ENCODE peak calls at places on chromosomes 3 and 15, in seven cellular contexts. One of them, this sample, is unnamed.

GRCh38 chr3:156356537-156357363 is 198.2 kb downstream of the SSR3 start:
- DNase-seq in epithelial cell of esophagus: no peak
- DNase-seq in ELR: no peak
- DNase-seq in stimulated activated CD8-positive, alpha-beta memory T cell treated with anti-CD3 and anti-CD28 coated beads, Interleukin-2, amount 100 ng/mL, for 48 hours: no peak
- DNase-seq in stomach: no peak
- DNase-seq in stimulated activated CD4-positive, alpha-beta T cell treated with anti-CD3 and anti-CD28 coated beads, Interleukin-2, amount 100 ng/mL, for 48 hours: no peak
- DNase-seq in foreskin melanocyte: peak; percentile 6
- DNase-seq in this sample: no peak

GRCh38 chr15:90099868-90100854 is 2.1 kb downstream of the IDH2 start:
- DNase-seq in stimulated activated CD8-positive, alpha-beta memory T cell treated with anti-CD3 and anti-CD28 coated beads, Interleukin-2, amount 100 ng/mL, for 48 hours: no peak
- DNase-seq in foreskin melanocyte: no peak
- DNase-seq in stomach: peak; percentile 79
- DNase-seq in stimulated activated CD4-positive, alpha-beta T cell treated with anti-CD3 and anti-CD28 coated beads, Interleukin-2, amount 100 ng/mL, for 48 hours: no peak
- DNase-seq in ELR: peak; percentile 39
- DNase-seq in epithelial cell of esophagus: no peak
- DNase-seq in this sample: no peak

GRCh38 chr3:84096188-84096587 is 862.6 kb upstream of the CADM2 start:
- DNase-seq in foreskin melanocyte: no peak
- DNase-seq in ELR: no peak
- DNase-seq in epithelial cell of esophagus: no peak
- DNase-seq in stimulated activated CD8-positive, alpha-beta memory T cell treated with anti-CD3 and anti-CD28 coated beads, Interleukin-2, amount 100 ng/mL, for 48 hours: no peak
- DNase-seq in stomach: no peak
- DNase-seq in stimulated activated CD4-positive, alpha-beta T cell treated with anti-CD3 and anti-CD28 coated beads, Interleukin-2, amount 100 ng/mL, for 48 hours: no peak
- DNase-seq in this sample: no peak

GRCh38 chr15:74573987-74574386 is 33.0 kb downstream of the ARID3B start:
- DNase-seq in stimulated activated CD4-positive, alpha-beta T cell treated with anti-CD3 and anti-CD28 coated beads, Interleukin-2, amount 100 ng/mL, for 48 hours: no peak
- DNase-seq in ELR: peak; percentile 71
- DNase-seq in stimulated activated CD8-positive, alpha-beta memory T cell treated with anti-CD3 and anti-CD28 coated beads, Interleukin-2, amount 100 ng/mL, for 48 hours: no peak
- DNase-seq in stomach: no peak
- DNase-seq in foreskin melanocyte: no peak
- DNase-seq in epithelial cell of esophagus: peak; percentile 27
- DNase-seq in this sample: peak; percentile 83

GRCh38 chr15:54990793-54991192 is 205.9 kb downstream of the RSL24D1 start:
- DNase-seq in stimulated activated CD4-positive, alpha-beta T cell treated with anti-CD3 and anti-CD28 coated beads, Interleukin-2, amount 100 ng/mL, for 48 hours: no peak
- DNase-seq in epithelial cell of esophagus: no peak
- DNase-seq in foreskin melanocyte: no peak
- DNase-seq in ELR: no peak
- DNase-seq in stomach: no peak
- DNase-seq in stimulated activated CD8-positive, alpha-beta memory T cell treated with anti-CD3 and anti-CD28 coated beads, Interleukin-2, amount 100 ng/mL, for 48 hours: no peak
- DNase-seq in this sample: no peak

GRCh38 chr3:36803096-36803811 is 38.9 kb upstream of the DCLK3 start:
- DNase-seq in stimulated activated CD4-positive, alpha-beta T cell treated with anti-CD3 and anti-CD28 coated beads, Interleukin-2, amount 100 ng/mL, for 48 hours: no peak
- DNase-seq in ELR: no peak
- DNase-seq in epithelial cell of esophagus: no peak
- DNase-seq in foreskin melanocyte: no peak
- DNase-seq in stomach: no peak
- DNase-seq in stimulated activated CD8-positive, alpha-beta memory T cell treated with anti-CD3 and anti-CD28 coated beads, Interleukin-2, amount 100 ng/mL, for 48 hours: no peak
- DNase-seq in this sample: no peak

GRCh38 chr3:99938270-99938955 is 120.8 kb downstream of the CMSS1 start:
- DNase-seq in foreskin melanocyte: no peak
- DNase-seq in ELR: peak; percentile 24
- DNase-seq in stomach: no peak
- DNase-seq in stimulated activated CD8-positive, alpha-beta memory T cell treated with anti-CD3 and anti-CD28 coated beads, Interleukin-2, amount 100 ng/mL, for 48 hours: no peak
- DNase-seq in epithelial cell of esophagus: no peak
- DNase-seq in stimulated activated CD4-positive, alpha-beta T cell treated with anti-CD3 and anti-CD28 coated beads, Interleukin-2, amount 100 ng/mL, for 48 hours: no peak
- DNase-seq in this sample: peak; percentile 23

GRCh38 chr15:62782100-62782791 is 260.3 kb upstream of the TPM1 start:
- DNase-seq in epithelial cell of esophagus: peak; percentile 84
- DNase-seq in stimulated activated CD4-positive, alpha-beta T cell treated with anti-CD3 and anti-CD28 coated beads, Interleukin-2, amount 100 ng/mL, for 48 hours: no peak
- DNase-seq in foreskin melanocyte: peak; percentile 58
- DNase-seq in ELR: peak; percentile 81
- DNase-seq in stomach: peak; percentile 86
- DNase-seq in stimulated activated CD8-positive, alpha-beta memory T cell treated with anti-CD3 and anti-CD28 coated beads, Interleukin-2, amount 100 ng/mL, for 48 hours: no peak
- DNase-seq in this sample: peak; percentile 94

GRCh38 chr3:62926494-62926893 is 51.3 kb upstream of the CADPS start:
- DNase-seq in foreskin melanocyte: no peak
- DNase-seq in ELR: no peak
- DNase-seq in stomach: no peak
- DNase-seq in stimulated activated CD8-positive, alpha-beta memory T cell treated with anti-CD3 and anti-CD28 coated beads, Interleukin-2, amount 100 ng/mL, for 48 hours: no peak
- DNase-seq in stimulated activated CD4-positive, alpha-beta T cell treated with anti-CD3 and anti-CD28 coated beads, Interleukin-2, amount 100 ng/mL, for 48 hours: no peak
- DNase-seq in epithelial cell of esophagus: no peak
- DNase-seq in this sample: no peak

GRCh38 chr15:27237319-27237939 is 266.4 kb downstream of the GABRG3 start:
- DNase-seq in stomach: no peak
- DNase-seq in stimulated activated CD4-positive, alpha-beta T cell treated with anti-CD3 and anti-CD28 coated beads, Interleukin-2, amount 100 ng/mL, for 48 hours: no peak
- DNase-seq in ELR: no peak
- DNase-seq in stimulated activated CD8-positive, alpha-beta memory T cell treated with anti-CD3 and anti-CD28 coated beads, Interleukin-2, amount 100 ng/mL, for 48 hours: no peak
- DNase-seq in foreskin melanocyte: no peak
- DNase-seq in epithelial cell of esophagus: no peak
- DNase-seq in this sample: no peak

GRCh38 chr3:14358426-14359211 is 43.8 kb upstream of the SLC6A6 start:
- DNase-seq in stomach: peak; percentile 86
- DNase-seq in ELR: no peak
- DNase-seq in foreskin melanocyte: no peak
- DNase-seq in stimulated activated CD8-positive, alpha-beta memory T cell treated with anti-CD3 and anti-CD28 coated beads, Interleukin-2, amount 100 ng/mL, for 48 hours: no peak
- DNase-seq in epithelial cell of esophagus: peak; percentile 40
- DNase-seq in stimulated activated CD4-positive, alpha-beta T cell treated with anti-CD3 and anti-CD28 coated beads, Interleukin-2, amount 100 ng/mL, for 48 hours: no peak
- DNase-seq in this sample: no peak

GRCh38 chr15:69926721-69927120 is 171.0 kb downstream of the TLE3 start:
- DNase-seq in stomach: no peak
- DNase-seq in foreskin melanocyte: no peak
- DNase-seq in stimulated activated CD8-positive, alpha-beta memory T cell treated with anti-CD3 and anti-CD28 coated beads, Interleukin-2, amount 100 ng/mL, for 48 hours: no peak
- DNase-seq in ELR: no peak
- DNase-seq in epithelial cell of esophagus: no peak
- DNase-seq in stimulated activated CD4-positive, alpha-beta T cell treated with anti-CD3 and anti-CD28 coated beads, Interleukin-2, amount 100 ng/mL, for 48 hours: no peak
- DNase-seq in this sample: no peak

GRCh38 chr3:58521002-58521670 is 15.9 kb downstream of the ACOX2 start:
- DNase-seq in stomach: no peak
- DNase-seq in foreskin melanocyte: no peak
- DNase-seq in stimulated activated CD4-positive, alpha-beta T cell treated with anti-CD3 and anti-CD28 coated beads, Interleukin-2, amount 100 ng/mL, for 48 hours: no peak
- DNase-seq in ELR: no peak
- DNase-seq in epithelial cell of esophagus: no peak
- DNase-seq in stimulated activated CD8-positive, alpha-beta memory T cell treated with anti-CD3 and anti-CD28 coated beads, Interleukin-2, amount 100 ng/mL, for 48 hours: no peak
- DNase-seq in this sample: no peak

GRCh38 chr3:148464246-148464645 is 233.5 kb upstream of the AGTR1 start:
- DNase-seq in epithelial cell of esophagus: peak; percentile 16
- DNase-seq in foreskin melanocyte: no peak
- DNase-seq in stomach: no peak
- DNase-seq in stimulated activated CD8-positive, alpha-beta memory T cell treated with anti-CD3 and anti-CD28 coated beads, Interleukin-2, amount 100 ng/mL, for 48 hours: no peak
- DNase-seq in ELR: peak; percentile 74
- DNase-seq in stimulated activated CD4-positive, alpha-beta T cell treated with anti-CD3 and anti-CD28 coated beads, Interleukin-2, amount 100 ng/mL, for 48 hours: no peak
- DNase-seq in this sample: peak; percentile 21

GRCh38 chr15:74174966-74175270 is 1.4 kb downstream of the ISLR start:
- DNase-seq in stimulated activated CD8-positive, alpha-beta memory T cell treated with anti-CD3 and anti-CD28 coated beads, Interleukin-2, amount 100 ng/mL, for 48 hours: no peak
- DNase-seq in stimulated activated CD4-positive, alpha-beta T cell treated with anti-CD3 and anti-CD28 coated beads, Interleukin-2, amount 100 ng/mL, for 48 hours: no peak
- DNase-seq in epithelial cell of esophagus: no peak
- DNase-seq in stomach: no peak
- DNase-seq in foreskin melanocyte: no peak
- DNase-seq in ELR: no peak
- DNase-seq in this sample: no peak

GRCh38 chr15:97072560-97072959 is 742.1 kb downstream of the NR2F2 start:
- DNase-seq in stomach: no peak
- DNase-seq in epithelial cell of esophagus: no peak
- DNase-seq in stimulated activated CD4-positive, alpha-beta T cell treated with anti-CD3 and anti-CD28 coated beads, Interleukin-2, amount 100 ng/mL, for 48 hours: no peak
- DNase-seq in ELR: no peak
- DNase-seq in stimulated activated CD8-positive, alpha-beta memory T cell treated with anti-CD3 and anti-CD28 coated beads, Interleukin-2, amount 100 ng/mL, for 48 hours: no peak
- DNase-seq in foreskin melanocyte: no peak
- DNase-seq in this sample: no peak

GRCh38 chr15:61100512-61100911 is 128.6 kb downstream of the RORA start:
- DNase-seq in foreskin melanocyte: no peak
- DNase-seq in stomach: no peak
- DNase-seq in stimulated activated CD8-positive, alpha-beta memory T cell treated with anti-CD3 and anti-CD28 coated beads, Interleukin-2, amount 100 ng/mL, for 48 hours: no peak
- DNase-seq in epithelial cell of esophagus: no peak
- DNase-seq in ELR: no peak
- DNase-seq in stimulated activated CD4-positive, alpha-beta T cell treated with anti-CD3 and anti-CD28 coated beads, Interleukin-2, amount 100 ng/mL, for 48 hours: no peak
- DNase-seq in this sample: no peak

GRCh38 chr15:42890161-42890913 is 30.2 kb downstream of the TTBK2 start:
- DNase-seq in ELR: peak; percentile 86
- DNase-seq in stomach: no peak
- DNase-seq in foreskin melanocyte: peak; percentile 11
- DNase-seq in epithelial cell of esophagus: peak; percentile 95
- DNase-seq in stimulated activated CD4-positive, alpha-beta T cell treated with anti-CD3 and anti-CD28 coated beads, Interleukin-2, amount 100 ng/mL, for 48 hours: no peak
- DNase-seq in stimulated activated CD8-positive, alpha-beta memory T cell treated with anti-CD3 and anti-CD28 coated beads, Interleukin-2, amount 100 ng/mL, for 48 hours: no peak
- DNase-seq in this sample: peak; percentile 97

GRCh38 chr3:131231710-131232348 is 149.7 kb upstream of the NUDT16 start:
- DNase-seq in foreskin melanocyte: peak; percentile 32
- DNase-seq in ELR: peak; percentile 24
- DNase-seq in stimulated activated CD4-positive, alpha-beta T cell treated with anti-CD3 and anti-CD28 coated beads, Interleukin-2, amount 100 ng/mL, for 48 hours: no peak
- DNase-seq in epithelial cell of esophagus: peak; percentile 12
- DNase-seq in stomach: no peak
- DNase-seq in stimulated activated CD8-positive, alpha-beta memory T cell treated with anti-CD3 and anti-CD28 coated beads, Interleukin-2, amount 100 ng/mL, for 48 hours: no peak
- DNase-seq in this sample: peak; percentile 31

GRCh38 chr15:57551717-57552677 is 39.7 kb upstream of the MYZAP start:
- DNase-seq in ELR: peak; percentile 92
- DNase-seq in stimulated activated CD8-positive, alpha-beta memory T cell treated with anti-CD3 and anti-CD28 coated beads, Interleukin-2, amount 100 ng/mL, for 48 hours: no peak
- DNase-seq in foreskin melanocyte: no peak
- DNase-seq in stimulated activated CD4-positive, alpha-beta T cell treated with anti-CD3 and anti-CD28 coated beads, Interleukin-2, amount 100 ng/mL, for 48 hours: no peak
- DNase-seq in epithelial cell of esophagus: peak; percentile 72
- DNase-seq in stomach: peak; percentile 68
- DNase-seq in this sample: peak; percentile 94

GRCh38 chr3:128786434-128787020 is 60.5 kb downstream of the RAB7A start:
- DNase-seq in ELR: peak; percentile 32
- DNase-seq in epithelial cell of esophagus: no peak
- DNase-seq in stomach: no peak
- DNase-seq in foreskin melanocyte: no peak
- DNase-seq in stimulated activated CD4-positive, alpha-beta T cell treated with anti-CD3 and anti-CD28 coated beads, Interleukin-2, amount 100 ng/mL, for 48 hours: no peak
- DNase-seq in stimulated activated CD8-positive, alpha-beta memory T cell treated with anti-CD3 and anti-CD28 coated beads, Interleukin-2, amount 100 ng/mL, for 48 hours: no peak
- DNase-seq in this sample: peak; percentile 55

GRCh38 chr3:106255870-106256248 is 387.0 kb upstream of the CBLB start:
- DNase-seq in stimulated activated CD4-positive, alpha-beta T cell treated with anti-CD3 and anti-CD28 coated beads, Interleukin-2, amount 100 ng/mL, for 48 hours: no peak
- DNase-seq in stomach: no peak
- DNase-seq in foreskin melanocyte: no peak
- DNase-seq in stimulated activated CD8-positive, alpha-beta memory T cell treated with anti-CD3 and anti-CD28 coated beads, Interleukin-2, amount 100 ng/mL, for 48 hours: no peak
- DNase-seq in ELR: no peak
- DNase-seq in epithelial cell of esophagus: no peak
- DNase-seq in this sample: no peak

GRCh38 chr15:41562258-41562657 is 3.2 kb downstream of the TYRO3 start:
- DNase-seq in stomach: no peak
- DNase-seq in stimulated activated CD8-positive, alpha-beta memory T cell treated with anti-CD3 and anti-CD28 coated beads, Interleukin-2, amount 100 ng/mL, for 48 hours: no peak
- DNase-seq in ELR: no peak
- DNase-seq in epithelial cell of esophagus: no peak
- DNase-seq in stimulated activated CD4-positive, alpha-beta T cell treated with anti-CD3 and anti-CD28 coated beads, Interleukin-2, amount 100 ng/mL, for 48 hours: no peak
- DNase-seq in foreskin melanocyte: no peak
- DNase-seq in this sample: no peak

GRCh38 chr3:14631687-14632444 is 19.7 kb upstream of the CCDC174 start:
- DNase-seq in stimulated activated CD4-positive, alpha-beta T cell treated with anti-CD3 and anti-CD28 coated beads, Interleukin-2, amount 100 ng/mL, for 48 hours: no peak
- DNase-seq in foreskin melanocyte: no peak
- DNase-seq in epithelial cell of esophagus: peak; percentile 66
- DNase-seq in stimulated activated CD8-positive, alpha-beta memory T cell treated with anti-CD3 and anti-CD28 coated beads, Interleukin-2, amount 100 ng/mL, for 48 hours: no peak
- DNase-seq in stomach: no peak
- DNase-seq in ELR: no peak
- DNase-seq in this sample: no peak

GRCh38 chr3:98012974-98013373 is 22.1 kb downstream of the GABRR3 start:
- DNase-seq in stomach: no peak
- DNase-seq in stimulated activated CD4-positive, alpha-beta T cell treated with anti-CD3 and anti-CD28 coated beads, Interleukin-2, amount 100 ng/mL, for 48 hours: no peak
- DNase-seq in ELR: no peak
- DNase-seq in epithelial cell of esophagus: peak; percentile 25
- DNase-seq in stimulated activated CD8-positive, alpha-beta memory T cell treated with anti-CD3 and anti-CD28 coated beads, Interleukin-2, amount 100 ng/mL, for 48 hours: no peak
- DNase-seq in foreskin melanocyte: no peak
- DNase-seq in this sample: no peak

GRCh38 chr15:74201656-74202420 is 749 bp downstream of the STRA6 start:
- DNase-seq in stomach: no peak
- DNase-seq in ELR: peak; percentile 47
- DNase-seq in stimulated activated CD8-positive, alpha-beta memory T cell treated with anti-CD3 and anti-CD28 coated beads, Interleukin-2, amount 100 ng/mL, for 48 hours: no peak
- DNase-seq in foreskin melanocyte: no peak
- DNase-seq in epithelial cell of esophagus: peak; percentile 86
- DNase-seq in stimulated activated CD4-positive, alpha-beta T cell treated with anti-CD3 and anti-CD28 coated beads, Interleukin-2, amount 100 ng/mL, for 48 hours: no peak
- DNase-seq in this sample: no peak

GRCh38 chr3:177051419-177051818 is 145.9 kb downstream of the TBL1XR1 start:
- DNase-seq in epithelial cell of esophagus: no peak
- DNase-seq in foreskin melanocyte: no peak
- DNase-seq in stimulated activated CD8-positive, alpha-beta memory T cell treated with anti-CD3 and anti-CD28 coated beads, Interleukin-2, amount 100 ng/mL, for 48 hours: no peak
- DNase-seq in stimulated activated CD4-positive, alpha-beta T cell treated with anti-CD3 and anti-CD28 coated beads, Interleukin-2, amount 100 ng/mL, for 48 hours: no peak
- DNase-seq in stomach: no peak
- DNase-seq in ELR: no peak
- DNase-seq in this sample: no peak

GRCh38 chr15:98689431-98689861 is 41.1 kb downstream of the IGF1R start:
- DNase-seq in stimulated activated CD4-positive, alpha-beta T cell treated with anti-CD3 and anti-CD28 coated beads, Interleukin-2, amount 100 ng/mL, for 48 hours: no peak
- DNase-seq in stomach: no peak
- DNase-seq in ELR: peak; percentile 60
- DNase-seq in foreskin melanocyte: no peak
- DNase-seq in epithelial cell of esophagus: peak; percentile 73
- DNase-seq in stimulated activated CD8-positive, alpha-beta memory T cell treated with anti-CD3 and anti-CD28 coated beads, Interleukin-2, amount 100 ng/mL, for 48 hours: no peak
- DNase-seq in this sample: no peak

GRCh38 chr3:188124184-188124583 is 29.8 kb upstream of the LPP start:
- DNase-seq in stimulated activated CD4-positive, alpha-beta T cell treated with anti-CD3 and anti-CD28 coated beads, Interleukin-2, amount 100 ng/mL, for 48 hours: no peak
- DNase-seq in ELR: peak; percentile 16
- DNase-seq in stimulated activated CD8-positive, alpha-beta memory T cell treated with anti-CD3 and anti-CD28 coated beads, Interleukin-2, amount 100 ng/mL, for 48 hours: no peak
- DNase-seq in foreskin melanocyte: peak; percentile 98
- DNase-seq in epithelial cell of esophagus: peak; percentile 27
- DNase-seq in stomach: no peak
- DNase-seq in this sample: no peak

GRCh38 chr15:90004671-90005070 is 3.5 kb downstream of the ZNF710 start:
- DNase-seq in epithelial cell of esophagus: peak; percentile 99
- DNase-seq in stomach: no peak
- DNase-seq in foreskin melanocyte: no peak
- DNase-seq in stimulated activated CD4-positive, alpha-beta T cell treated with anti-CD3 and anti-CD28 coated beads, Interleukin-2, amount 100 ng/mL, for 48 hours: peak; percentile 41
- DNase-seq in ELR: peak; percentile 97
- DNase-seq in stimulated activated CD8-positive, alpha-beta memory T cell treated with anti-CD3 and anti-CD28 coated beads, Interleukin-2, amount 100 ng/mL, for 48 hours: peak; percentile 37
- DNase-seq in this sample: peak; percentile 66

GRCh38 chr3:72337480-72337855 is 510.8 kb downstream of the SHQ1 start:
- DNase-seq in ELR: no peak
- DNase-seq in foreskin melanocyte: no peak
- DNase-seq in stomach: no peak
- DNase-seq in stimulated activated CD4-positive, alpha-beta T cell treated with anti-CD3 and anti-CD28 coated beads, Interleukin-2, amount 100 ng/mL, for 48 hours: no peak
- DNase-seq in epithelial cell of esophagus: no peak
- DNase-seq in stimulated activated CD8-positive, alpha-beta memory T cell treated with anti-CD3 and anti-CD28 coated beads, Interleukin-2, amount 100 ng/mL, for 48 hours: no peak
- DNase-seq in this sample: no peak

GRCh38 chr3:160756907-160757623 is 1.0 kb downstream of the PPM1L start:
- DNase-seq in foreskin melanocyte: peak; percentile 3
- DNase-seq in ELR: no peak
- DNase-seq in stimulated activated CD4-positive, alpha-beta T cell treated with anti-CD3 and anti-CD28 coated beads, Interleukin-2, amount 100 ng/mL, for 48 hours: no peak
- DNase-seq in stimulated activated CD8-positive, alpha-beta memory T cell treated with anti-CD3 and anti-CD28 coated beads, Interleukin-2, amount 100 ng/mL, for 48 hours: no peak
- DNase-seq in stomach: peak; percentile 32
- DNase-seq in epithelial cell of esophagus: no peak
- DNase-seq in this sample: no peak

GRCh38 chr3:152779649-152780048 is 55.3 kb upstream of the P2RY1 start:
- DNase-seq in stomach: no peak
- DNase-seq in stimulated activated CD4-positive, alpha-beta T cell treated with anti-CD3 and anti-CD28 coated beads, Interleukin-2, amount 100 ng/mL, for 48 hours: no peak
- DNase-seq in ELR: no peak
- DNase-seq in foreskin melanocyte: peak; percentile 19
- DNase-seq in stimulated activated CD8-positive, alpha-beta memory T cell treated with anti-CD3 and anti-CD28 coated beads, Interleukin-2, amount 100 ng/mL, for 48 hours: no peak
- DNase-seq in epithelial cell of esophagus: no peak
- DNase-seq in this sample: no peak

GRCh38 chr15:77504310-77504709 is 83.6 kb downstream of the HMG20A start:
- DNase-seq in ELR: no peak
- DNase-seq in foreskin melanocyte: no peak
- DNase-seq in stomach: peak; percentile 33
- DNase-seq in stimulated activated CD4-positive, alpha-beta T cell treated with anti-CD3 and anti-CD28 coated beads, Interleukin-2, amount 100 ng/mL, for 48 hours: no peak
- DNase-seq in epithelial cell of esophagus: no peak
- DNase-seq in stimulated activated CD8-positive, alpha-beta memory T cell treated with anti-CD3 and anti-CD28 coated beads, Interleukin-2, amount 100 ng/mL, for 48 hours: no peak
- DNase-seq in this sample: no peak

GRCh38 chr3:58043933-58044332 is 35.7 kb downstream of the FLNB start:
- DNase-seq in stimulated activated CD4-positive, alpha-beta T cell treated with anti-CD3 and anti-CD28 coated beads, Interleukin-2, amount 100 ng/mL, for 48 hours: no peak
- DNase-seq in ELR: peak; percentile 37
- DNase-seq in foreskin melanocyte: no peak
- DNase-seq in stomach: no peak
- DNase-seq in stimulated activated CD8-positive, alpha-beta memory T cell treated with anti-CD3 and anti-CD28 coated beads, Interleukin-2, amount 100 ng/mL, for 48 hours: no peak
- DNase-seq in epithelial cell of esophagus: peak; percentile 54
- DNase-seq in this sample: no peak

GRCh38 chr3:122535964-122536363 is 21.2 kb upstream of the KPNA1 start:
- DNase-seq in stomach: no peak
- DNase-seq in stimulated activated CD8-positive, alpha-beta memory T cell treated with anti-CD3 and anti-CD28 coated beads, Interleukin-2, amount 100 ng/mL, for 48 hours: no peak
- DNase-seq in epithelial cell of esophagus: no peak
- DNase-seq in ELR: no peak
- DNase-seq in foreskin melanocyte: no peak
- DNase-seq in stimulated activated CD4-positive, alpha-beta T cell treated with anti-CD3 and anti-CD28 coated beads, Interleukin-2, amount 100 ng/mL, for 48 hours: no peak
- DNase-seq in this sample: no peak

GRCh38 chr3:102530443-102531195 is 95.8 kb downstream of the ZPLD1 start:
- DNase-seq in stimulated activated CD8-positive, alpha-beta memory T cell treated with anti-CD3 and anti-CD28 coated beads, Interleukin-2, amount 100 ng/mL, for 48 hours: no peak
- DNase-seq in ELR: peak; percentile 83
- DNase-seq in epithelial cell of esophagus: peak; percentile 86
- DNase-seq in stimulated activated CD4-positive, alpha-beta T cell treated with anti-CD3 and anti-CD28 coated beads, Interleukin-2, amount 100 ng/mL, for 48 hours: no peak
- DNase-seq in foreskin melanocyte: no peak
- DNase-seq in stomach: no peak
- DNase-seq in this sample: no peak

GRCh38 chr15:100889359-100890058 is 9.9 kb downstream of the ALDH1A3 start:
- DNase-seq in stomach: no peak
- DNase-seq in stimulated activated CD4-positive, alpha-beta T cell treated with anti-CD3 and anti-CD28 coated beads, Interleukin-2, amount 100 ng/mL, for 48 hours: no peak
- DNase-seq in epithelial cell of esophagus: peak; percentile 94
- DNase-seq in foreskin melanocyte: peak; percentile 58
- DNase-seq in stimulated activated CD8-positive, alpha-beta memory T cell treated with anti-CD3 and anti-CD28 coated beads, Interleukin-2, amount 100 ng/mL, for 48 hours: no peak
- DNase-seq in ELR: peak; percentile 85
- DNase-seq in this sample: peak; percentile 92